ENCODE peak calls at places on chromosomes 4 and X, in nine cellular contexts. One of them, this sample, is unnamed.
A peak's percentile ranks its signal among the peaks of the same experiment; 100 is the strongest.

GRCh38 chr4:69060651-69061308 is 35.5 kb upstream of the UGT2B7 start:
- DNase-seq in A549: peak; percentile 41
- DNase-seq in IMR-90: no peak
- DNase-seq in stomach: no peak
- DNase-seq in body of pancreas: no peak
- DNase-seq in heart left ventricle: no peak
- DNase-seq in Peyer's patch: no peak
- DNase-seq in transverse colon: no peak
- DNase-seq in uterus: no peak
- DNase-seq in this sample: peak; percentile 34

GRCh38 chr4:138158746-138159297 is 83.3 kb downstream of the SLC7A11 start:
- DNase-seq in Peyer's patch: no peak
- DNase-seq in uterus: no peak
- DNase-seq in stomach: no peak
- DNase-seq in IMR-90: peak; percentile 91
- DNase-seq in body of pancreas: no peak
- DNase-seq in A549: no peak
- DNase-seq in transverse colon: no peak
- DNase-seq in heart left ventricle: no peak
- DNase-seq in this sample: no peak

GRCh38 chr4:61301285-61301684 is 101.2 kb downstream of the ADGRL3 start:
- DNase-seq in body of pancreas: no peak
- DNase-seq in Peyer's patch: no peak
- DNase-seq in uterus: no peak
- DNase-seq in stomach: no peak
- DNase-seq in A549: no peak
- DNase-seq in heart left ventricle: no peak
- DNase-seq in transverse colon: no peak
- DNase-seq in IMR-90: no peak
- DNase-seq in this sample: no peak

GRCh38 chr4:156545003-156545785 is 426.4 kb downstream of the PDGFC start:
- DNase-seq in IMR-90: peak; percentile 15
- DNase-seq in transverse colon: no peak
- DNase-seq in stomach: no peak
- DNase-seq in body of pancreas: no peak
- DNase-seq in A549: no peak
- DNase-seq in Peyer's patch: no peak
- DNase-seq in heart left ventricle: no peak
- DNase-seq in uterus: no peak
- DNase-seq in this sample: no peak

GRCh38 chr4:59570850-59571476 is 1629.2 kb upstream of the ADGRL3 start:
- DNase-seq in IMR-90: no peak
- DNase-seq in Peyer's patch: no peak
- DNase-seq in A549: no peak
- DNase-seq in transverse colon: no peak
- DNase-seq in uterus: no peak
- DNase-seq in stomach: no peak
- DNase-seq in body of pancreas: no peak
- DNase-seq in heart left ventricle: no peak
- DNase-seq in this sample: no peak

GRCh38 chrX:49165901-49166881 is 3.6 kb downstream of the MAGIX start:
- DNase-seq in Peyer's patch: peak; percentile 73
- DNase-seq in uterus: peak; percentile 52
- DNase-seq in IMR-90: peak; percentile 61
- DNase-seq in transverse colon: peak; percentile 87
- DNase-seq in heart left ventricle: peak; percentile 89
- DNase-seq in stomach: peak; percentile 66
- DNase-seq in A549: no peak
- DNase-seq in body of pancreas: peak; percentile 83
- DNase-seq in this sample: peak; percentile 95

GRCh38 chr4:163548481-163549243 is 54.2 kb downstream of the TMA16 start:
- DNase-seq in body of pancreas: no peak
- DNase-seq in IMR-90: peak; percentile 69
- DNase-seq in Peyer's patch: no peak
- DNase-seq in A549: peak; percentile 57
- DNase-seq in heart left ventricle: no peak
- DNase-seq in stomach: no peak
- DNase-seq in uterus: no peak
- DNase-seq in transverse colon: no peak
- DNase-seq in this sample: peak; percentile 68

GRCh38 chr4:7487464-7487863 is 52.7 kb upstream of the PSAPL1 start:
- DNase-seq in uterus: no peak
- DNase-seq in stomach: no peak
- DNase-seq in IMR-90: no peak
- DNase-seq in heart left ventricle: no peak
- DNase-seq in transverse colon: no peak
- DNase-seq in Peyer's patch: no peak
- DNase-seq in body of pancreas: no peak
- DNase-seq in A549: no peak
- DNase-seq in this sample: no peak

GRCh38 chr4:39664828-39665731 is 26.4 kb upstream of the SMIM14 start:
- DNase-seq in IMR-90: peak; percentile 75
- DNase-seq in A549: peak; percentile 32
- DNase-seq in stomach: no peak
- DNase-seq in uterus: no peak
- DNase-seq in heart left ventricle: no peak
- DNase-seq in Peyer's patch: no peak
- DNase-seq in transverse colon: no peak
- DNase-seq in body of pancreas: no peak
- DNase-seq in this sample: no peak

GRCh38 chr4:151687021-151687640 is 73.7 kb downstream of the GATB start:
- DNase-seq in transverse colon: no peak
- DNase-seq in Peyer's patch: no peak
- DNase-seq in A549: no peak
- DNase-seq in stomach: peak; percentile 55
- DNase-seq in uterus: no peak
- DNase-seq in body of pancreas: no peak
- DNase-seq in heart left ventricle: peak; percentile 66
- DNase-seq in IMR-90: no peak
- DNase-seq in this sample: peak; percentile 8

GRCh38 chr4:188042191-188042590 is 46.6 kb downstream of the ZFP42 start:
- DNase-seq in transverse colon: no peak
- DNase-seq in Peyer's patch: no peak
- DNase-seq in heart left ventricle: no peak
- DNase-seq in A549: no peak
- DNase-seq in IMR-90: no peak
- DNase-seq in body of pancreas: no peak
- DNase-seq in stomach: no peak
- DNase-seq in uterus: no peak
- DNase-seq in this sample: no peak

GRCh38 chr4:112312610-112313239 is 15.6 kb downstream of the ALPK1 start:
- DNase-seq in body of pancreas: no peak
- DNase-seq in stomach: no peak
- DNase-seq in IMR-90: no peak
- DNase-seq in uterus: no peak
- DNase-seq in Peyer's patch: no peak
- DNase-seq in heart left ventricle: no peak
- DNase-seq in transverse colon: no peak
- DNase-seq in A549: no peak
- DNase-seq in this sample: no peak

GRCh38 chr4:7823416-7823824 is 116.2 kb downstream of the AFAP1 start:
- DNase-seq in body of pancreas: peak; percentile 47
- DNase-seq in transverse colon: peak; percentile 47
- DNase-seq in IMR-90: no peak
- DNase-seq in uterus: no peak
- DNase-seq in heart left ventricle: peak; percentile 87
- DNase-seq in stomach: peak; percentile 44
- DNase-seq in A549: peak; percentile 51
- DNase-seq in Peyer's patch: no peak
- DNase-seq in this sample: no peak

GRCh38 chr4:1793496-1793840 is 375 bp downstream of the FGFR3 start:
- DNase-seq in heart left ventricle: no peak
- DNase-seq in body of pancreas: peak; percentile 44
- DNase-seq in uterus: peak; percentile 23
- DNase-seq in stomach: peak; percentile 58
- DNase-seq in transverse colon: peak; percentile 65
- DNase-seq in Peyer's patch: no peak
- DNase-seq in IMR-90: no peak
- DNase-seq in A549: peak; percentile 25
- DNase-seq in this sample: peak; percentile 68

GRCh38 chr4:164779811-164780216 is 25.9 kb downstream of the SMIM31 start:
- DNase-seq in heart left ventricle: no peak
- DNase-seq in Peyer's patch: no peak
- DNase-seq in uterus: no peak
- DNase-seq in stomach: peak; percentile 37
- DNase-seq in IMR-90: peak; percentile 31
- DNase-seq in transverse colon: no peak
- DNase-seq in A549: peak; percentile 35
- DNase-seq in body of pancreas: peak; percentile 24
- DNase-seq in this sample: peak; percentile 58

GRCh38 chrX:10648608-10649007 is 28.2 kb upstream of the MID1 start:
- DNase-seq in A549: no peak
- DNase-seq in uterus: no peak
- DNase-seq in heart left ventricle: no peak
- DNase-seq in IMR-90: peak; percentile 78
- DNase-seq in stomach: no peak
- DNase-seq in transverse colon: no peak
- DNase-seq in Peyer's patch: no peak
- DNase-seq in body of pancreas: no peak
- DNase-seq in this sample: no peak

GRCh38 chr4:100098011-100098545 is 92.2 kb downstream of the DDIT4L start:
- DNase-seq in heart left ventricle: no peak
- DNase-seq in IMR-90: no peak
- DNase-seq in A549: no peak
- DNase-seq in transverse colon: no peak
- DNase-seq in body of pancreas: no peak
- DNase-seq in Peyer's patch: no peak
- DNase-seq in stomach: no peak
- DNase-seq in uterus: no peak
- DNase-seq in this sample: no peak

DNA sequence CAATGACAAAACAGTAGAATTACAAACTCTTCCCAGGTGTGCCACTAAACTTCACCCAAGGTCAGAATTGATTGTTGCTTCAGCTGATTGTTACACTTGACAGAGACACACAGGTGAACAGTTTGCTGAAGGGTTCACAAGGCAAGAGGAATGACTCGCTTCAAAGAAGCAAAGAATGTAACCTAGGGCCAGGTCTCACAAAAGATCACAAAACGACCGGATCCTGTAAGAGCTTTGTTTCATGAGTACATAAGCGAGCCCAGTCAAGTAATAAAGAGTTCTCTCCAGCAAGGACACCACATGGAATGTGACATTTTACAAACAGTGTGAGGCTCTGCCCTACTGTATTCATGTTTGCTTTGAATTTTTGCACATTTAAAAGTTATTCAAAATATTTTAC is 9.1 kb downstream of the LNX1 start:
- DNase-seq in Peyer's patch: no peak
- DNase-seq in stomach: no peak
- DNase-seq in uterus: no peak
- DNase-seq in body of pancreas: no peak
- DNase-seq in IMR-90: no peak
- DNase-seq in A549: no peak
- DNase-seq in heart left ventricle: no peak
- DNase-seq in transverse colon: no peak
- DNase-seq in this sample: no peak
- TF ChIP-seq POLR2A in Peyer's patch: no peak
- TF ChIP-seq POLR2A in stomach: no peak
- TF ChIP-seq POLR2A in uterus: no peak
- TF ChIP-seq POLR2A in body of pancreas: no peak
- TF ChIP-seq POLR2A in IMR-90: no peak
- TF ChIP-seq POLR2A in A549: no peak
- TF ChIP-seq POLR2A in heart left ventricle: no peak
- TF ChIP-seq POLR2A in transverse colon: no peak
- TF ChIP-seq POLR2A in this sample: no peak

DNA sequence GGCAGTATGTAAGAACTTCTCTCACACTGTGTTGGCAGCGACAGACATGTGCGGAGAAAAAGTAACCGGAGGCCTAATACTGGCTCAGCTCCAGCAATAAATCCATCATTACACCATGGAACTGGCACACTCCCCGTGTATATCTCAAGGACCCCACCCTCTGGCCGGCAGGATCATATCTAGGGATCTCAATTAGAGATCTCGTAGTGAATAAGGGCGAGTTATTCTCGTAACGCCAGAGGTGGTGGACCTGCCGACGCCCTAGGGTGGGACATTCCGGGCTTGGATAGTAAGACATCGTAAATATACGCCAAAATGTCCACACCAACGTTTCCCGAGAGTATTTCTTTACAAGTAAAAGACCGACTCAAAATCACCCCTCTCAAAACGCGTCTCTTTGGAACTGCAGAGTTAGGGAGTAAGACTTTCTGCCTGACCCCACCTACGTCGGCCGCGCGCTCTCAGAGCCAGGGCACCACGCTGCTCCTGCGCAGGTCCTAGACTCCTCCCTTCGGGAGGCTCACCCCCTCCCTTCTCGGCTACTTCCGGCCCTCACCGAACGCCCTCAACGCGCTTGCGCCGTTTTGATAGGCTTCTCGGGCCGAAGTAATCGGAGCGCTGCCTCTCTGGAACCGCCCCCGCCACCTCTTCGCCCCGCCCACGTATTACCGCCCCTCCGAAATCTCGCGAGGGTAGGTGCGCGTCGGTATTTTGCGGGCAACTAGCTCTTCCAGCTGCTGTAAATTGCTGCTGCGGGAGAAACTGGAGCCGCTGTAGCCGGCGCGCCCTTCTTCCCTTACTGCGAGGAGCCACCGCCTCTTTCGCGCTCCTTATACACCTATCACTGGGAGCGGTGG is at the start of gene WDR44:
- DNase-seq in Peyer's patch: peak; percentile 87
- DNase-seq in transverse colon: peak; percentile 95
- DNase-seq in A549: peak; percentile 96
- DNase-seq in body of pancreas: peak; percentile 96
- DNase-seq in stomach: peak; percentile 94
- DNase-seq in IMR-90: peak; percentile 92
- DNase-seq in uterus: peak; percentile 93
- DNase-seq in heart left ventricle: peak; percentile 96
- DNase-seq in this sample: peak; percentile 96
- TF ChIP-seq POLR2A in Peyer's patch: peak; percentile 76
- TF ChIP-seq POLR2A in transverse colon: peak; percentile 83
- TF ChIP-seq POLR2A in A549: peak; percentile 76
- TF ChIP-seq POLR2A in body of pancreas: peak; percentile 89
- TF ChIP-seq POLR2A in stomach: no peak
- TF ChIP-seq POLR2A in IMR-90: peak; percentile 80
- TF ChIP-seq POLR2A in uterus: peak; percentile 51
- TF ChIP-seq POLR2A in heart left ventricle: peak; percentile 63
- TF ChIP-seq POLR2A in this sample: peak; percentile 78

GRCh38 chrX:46574941-46575381 is 1.4 kb downstream of the CHST7 start:
- DNase-seq in body of pancreas: no peak
- DNase-seq in A549: no peak
- DNase-seq in transverse colon: no peak
- DNase-seq in heart left ventricle: peak; percentile 51
- DNase-seq in stomach: peak; percentile 31
- DNase-seq in IMR-90: no peak
- DNase-seq in Peyer's patch: no peak
- DNase-seq in uterus: no peak
- DNase-seq in this sample: peak; percentile 18
- TF ChIP-seq POLR2A in body of pancreas: no peak
- TF ChIP-seq POLR2A in A549: no peak
- TF ChIP-seq POLR2A in transverse colon: no peak
- TF ChIP-seq POLR2A in heart left ventricle: no peak
- TF ChIP-seq POLR2A in stomach: no peak
- TF ChIP-seq POLR2A in IMR-90: no peak
- TF ChIP-seq POLR2A in Peyer's patch: no peak
- TF ChIP-seq POLR2A in uterus: no peak
- TF ChIP-seq POLR2A in this sample: no peak

DNA sequence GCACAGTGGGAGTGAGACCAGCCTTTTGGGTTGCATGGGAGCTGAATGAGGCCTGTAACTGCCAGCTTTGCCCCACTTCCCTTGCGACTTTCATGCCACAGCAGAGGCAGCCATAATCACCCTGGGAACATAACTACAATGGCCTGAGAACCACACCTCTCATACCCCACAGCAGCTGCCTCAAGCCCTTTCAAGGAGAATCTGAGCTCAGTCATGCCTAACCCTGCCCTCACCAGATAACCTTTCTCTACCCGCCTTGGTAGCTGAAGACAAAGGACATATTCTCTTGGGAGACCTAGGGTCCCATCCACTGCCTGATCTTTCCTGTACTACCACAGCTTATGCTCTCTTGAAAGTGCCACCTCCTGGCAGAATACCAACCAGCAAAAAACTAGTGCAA is 599.9 kb upstream of the IGFBP7 start:
- DNase-seq in heart left ventricle: no peak
- DNase-seq in stomach: no peak
- DNase-seq in Peyer's patch: no peak
- DNase-seq in body of pancreas: no peak
- DNase-seq in uterus: no peak
- DNase-seq in IMR-90: no peak
- DNase-seq in transverse colon: no peak
- DNase-seq in A549: no peak
- DNase-seq in this sample: no peak
- TF ChIP-seq POLR2A in heart left ventricle: no peak
- TF ChIP-seq POLR2A in stomach: no peak
- TF ChIP-seq POLR2A in Peyer's patch: no peak
- TF ChIP-seq POLR2A in body of pancreas: no peak
- TF ChIP-seq POLR2A in uterus: no peak
- TF ChIP-seq POLR2A in IMR-90: no peak
- TF ChIP-seq POLR2A in transverse colon: no peak
- TF ChIP-seq POLR2A in A549: no peak
- TF ChIP-seq POLR2A in this sample: no peak

This sample was measured in erythroblast.